ENCODE peak calls at places on chromosome 1, in four cellular contexts. One of them, this sample, is unnamed.
A peak's percentile ranks its signal among the peaks of the same experiment; 100 is the strongest.

GRCh38 chr1:118004312-118004711 is 74.8 kb downstream of the WDR3 start:
- DNase-seq in EH: no peak
- DNase-seq in cerebellum: no peak
- DNase-seq in WERI-Rb-1: no peak
- DNase-seq in this sample: no peak

GRCh38 chr1:46575300-46575699 is 23.9 kb upstream of the KNCN start:
- DNase-seq in EH: no peak
- DNase-seq in cerebellum: peak; percentile 50
- DNase-seq in WERI-Rb-1: no peak
- DNase-seq in this sample: no peak

GRCh38 chr1:5338466-5338865 is 653.8 kb downstream of the NPHP4 start:
- DNase-seq in EH: no peak
- DNase-seq in cerebellum: no peak
- DNase-seq in WERI-Rb-1: no peak
- DNase-seq in this sample: no peak

GRCh38 chr1:246428542-246429308 is 78.4 kb downstream of the SMYD3 start:
- DNase-seq in EH: peak; percentile 96
- DNase-seq in cerebellum: no peak
- DNase-seq in WERI-Rb-1: no peak
- DNase-seq in this sample: no peak

GRCh38 chr1:27038020-27038419 is 25.4 kb upstream of the TENT5B start:
- DNase-seq in EH: no peak
- DNase-seq in cerebellum: no peak
- DNase-seq in WERI-Rb-1: no peak
- DNase-seq in this sample: no peak

GRCh38 chr1:206722751-206723499 is 38.2 kb downstream of the MAPKAPK2 start:
- DNase-seq in EH: no peak
- DNase-seq in cerebellum: no peak
- DNase-seq in WERI-Rb-1: no peak
- DNase-seq in this sample: no peak

GRCh38 chr1:246214708-246215504 is 292.2 kb downstream of the SMYD3 start:
- DNase-seq in EH: peak; percentile 97
- DNase-seq in cerebellum: no peak
- DNase-seq in WERI-Rb-1: no peak
- DNase-seq in this sample: no peak

GRCh38 chr1:156372876-156373275 is 3.9 kb downstream of the RHBG start:
- DNase-seq in EH: no peak
- DNase-seq in cerebellum: no peak
- DNase-seq in WERI-Rb-1: peak; percentile 90
- DNase-seq in this sample: no peak

GRCh38 chr1:159923203-159924024 is 1.9 kb downstream of the TAGLN2 start:
- DNase-seq in EH: peak; percentile 93
- DNase-seq in cerebellum: no peak
- DNase-seq in WERI-Rb-1: peak; percentile 74
- DNase-seq in this sample: peak; percentile 92

GRCh38 chr1:229000187-229000586 is 264.9 kb downstream of the RHOU start:
- DNase-seq in EH: no peak
- DNase-seq in cerebellum: no peak
- DNase-seq in WERI-Rb-1: no peak
- DNase-seq in this sample: no peak

GRCh38 chr1:201359031-201359872 is 18.2 kb downstream of the TNNT2 start:
- DNase-seq in EH: no peak
- DNase-seq in cerebellum: no peak
- DNase-seq in WERI-Rb-1: no peak
- DNase-seq in this sample: no peak

GRCh38 chr1:179217943-179218507 is 11.5 kb downstream of the ABL2 start:
- DNase-seq in EH: peak; percentile 60
- DNase-seq in cerebellum: no peak
- DNase-seq in WERI-Rb-1: no peak
- DNase-seq in this sample: no peak

GRCh38 chr1:155131285-155131684 is 3.6 kb downstream of the EFNA1 start:
- DNase-seq in EH: no peak
- DNase-seq in cerebellum: no peak
- DNase-seq in WERI-Rb-1: no peak
- DNase-seq in this sample: no peak

GRCh38 chr1:181208076-181208475 is 119.6 kb downstream of the IER5 start:
- DNase-seq in EH: no peak
- DNase-seq in cerebellum: no peak
- DNase-seq in WERI-Rb-1: no peak
- DNase-seq in this sample: no peak

GRCh38 chr1:228371741-228372182 is 34.9 kb downstream of the TRIM11 start:
- DNase-seq in EH: no peak
- DNase-seq in cerebellum: no peak
- DNase-seq in WERI-Rb-1: no peak
- DNase-seq in this sample: no peak